ENCODE peak calls at places on chromosomes 3 and 15, in four cellular contexts. One of them, this sample, is unnamed.

GRCh38 chr3:41202834-41203345 is 3.6 kb downstream of the CTNNB1 start:
- DNase-seq in cardiac muscle cell: peak
- DNase-seq in PC-3: peak
- DNase-seq in dorsolateral prefrontal cortex: no peak
- DNase-seq in this sample: no peak

GRCh38 chr15:90413411-90414379 is 25.7 kb downstream of the IQGAP1 start:
- DNase-seq in cardiac muscle cell: no peak
- DNase-seq in dorsolateral prefrontal cortex: no peak
- DNase-seq in PC-3: peak
- DNase-seq in this sample: no peak

GRCh38 chr15:56244811-56245576 is 1.3 kb upstream of the RFX7 start:
- DNase-seq in cardiac muscle cell: no peak
- DNase-seq in dorsolateral prefrontal cortex: peak
- DNase-seq in PC-3: no peak
- DNase-seq in this sample: no peak

GRCh38 chr3:194339836-194340235 is 11.3 kb downstream of the CPN2 start:
- DNase-seq in dorsolateral prefrontal cortex: no peak
- DNase-seq in cardiac muscle cell: no peak
- DNase-seq in PC-3: no peak
- DNase-seq in this sample: no peak

GRCh38 chr15:62020576-62021160 is 39.6 kb downstream of the VPS13C start:
- DNase-seq in cardiac muscle cell: no peak
- DNase-seq in dorsolateral prefrontal cortex: no peak
- DNase-seq in PC-3: peak
- DNase-seq in this sample: no peak

GRCh38 chr3:9172851-9173320 is 76.6 kb downstream of the SRGAP3 start:
- DNase-seq in PC-3: peak
- DNase-seq in dorsolateral prefrontal cortex: peak
- DNase-seq in cardiac muscle cell: no peak
- DNase-seq in this sample: no peak

GRCh38 chr3:33047842-33048834 is 48.8 kb downstream of the GLB1 start:
- DNase-seq in dorsolateral prefrontal cortex: no peak
- DNase-seq in cardiac muscle cell: no peak
- DNase-seq in PC-3: no peak
- DNase-seq in this sample: no peak

GRCh38 chr3:114217266-114217665 is 20.1 kb downstream of the ZNF80 start:
- DNase-seq in dorsolateral prefrontal cortex: no peak
- DNase-seq in PC-3: no peak
- DNase-seq in cardiac muscle cell: no peak
- DNase-seq in this sample: no peak

GRCh38 chr3:178320481-178321352 is 215.5 kb upstream of the KCNMB2 start:
- DNase-seq in PC-3: peak
- DNase-seq in dorsolateral prefrontal cortex: no peak
- DNase-seq in cardiac muscle cell: peak
- DNase-seq in this sample: no peak

GRCh38 chr3:105362021-105362665 is 4.6 kb upstream of the ALCAM start:
- DNase-seq in PC-3: peak
- DNase-seq in cardiac muscle cell: no peak
- DNase-seq in dorsolateral prefrontal cortex: no peak
- DNase-seq in this sample: no peak

GRCh38 chr3:52636673-52637072 is 49.0 kb downstream of the PBRM1 start:
- DNase-seq in cardiac muscle cell: no peak
- DNase-seq in PC-3: no peak
- DNase-seq in dorsolateral prefrontal cortex: no peak
- DNase-seq in this sample: no peak

GRCh38 chr3:6989608-6990291 is 128.8 kb downstream of the GRM7 start:
- DNase-seq in cardiac muscle cell: no peak
- DNase-seq in PC-3: no peak
- DNase-seq in dorsolateral prefrontal cortex: no peak
- DNase-seq in this sample: no peak

GRCh38 chr3:54733079-54733478 is 194.8 kb downstream of the LRTM1 start:
- DNase-seq in PC-3: no peak
- DNase-seq in dorsolateral prefrontal cortex: no peak
- DNase-seq in cardiac muscle cell: no peak
- DNase-seq in this sample: no peak

GRCh38 chr3:127312818-127313217 is 25.0 kb upstream of the PRR20G start:
- DNase-seq in dorsolateral prefrontal cortex: no peak
- DNase-seq in cardiac muscle cell: no peak
- DNase-seq in PC-3: no peak
- DNase-seq in this sample: no peak

GRCh38 chr3:39917060-39917773 is 107.8 kb downstream of the MYRIP start:
- DNase-seq in PC-3: no peak
- DNase-seq in dorsolateral prefrontal cortex: no peak
- DNase-seq in cardiac muscle cell: no peak
- DNase-seq in this sample: no peak

GRCh38 chr15:29429584-29429983 is 160.0 kb upstream of the NSMCE3 start:
- DNase-seq in cardiac muscle cell: no peak
- DNase-seq in PC-3: no peak
- DNase-seq in dorsolateral prefrontal cortex: no peak
- DNase-seq in this sample: no peak

GRCh38 chr3:72441284-72441994 is 406.8 kb downstream of the SHQ1 start:
- DNase-seq in cardiac muscle cell: no peak
- DNase-seq in dorsolateral prefrontal cortex: no peak
- DNase-seq in PC-3: peak
- DNase-seq in this sample: no peak

GRCh38 chr3:172106989-172107388 is 67.6 kb downstream of the FNDC3B start:
- DNase-seq in PC-3: no peak
- DNase-seq in dorsolateral prefrontal cortex: no peak
- DNase-seq in cardiac muscle cell: peak
- DNase-seq in this sample: no peak

GRCh38 chr3:50327943-50328691 is at the start of gene TUSC2:
- DNase-seq in PC-3: peak
- DNase-seq in dorsolateral prefrontal cortex: peak
- DNase-seq in cardiac muscle cell: peak
- DNase-seq in this sample: peak

GRCh38 chr3:107884028-107884427 is 206.8 kb downstream of the CD47 start:
- DNase-seq in dorsolateral prefrontal cortex: no peak
- DNase-seq in PC-3: no peak
- DNase-seq in cardiac muscle cell: no peak
- DNase-seq in this sample: no peak

GRCh38 chr3:107881517-107881916 is 209.3 kb downstream of the CD47 start:
- DNase-seq in dorsolateral prefrontal cortex: no peak
- DNase-seq in cardiac muscle cell: no peak
- DNase-seq in PC-3: no peak
- DNase-seq in this sample: no peak

GRCh38 chr3:107882261-107882660 is 208.6 kb downstream of the CD47 start:
- DNase-seq in cardiac muscle cell: no peak
- DNase-seq in PC-3: no peak
- DNase-seq in dorsolateral prefrontal cortex: no peak
- DNase-seq in this sample: no peak

GRCh38 chr3:107882881-107883280 is 207.9 kb downstream of the CD47 start:
- DNase-seq in cardiac muscle cell: no peak
- DNase-seq in PC-3: no peak
- DNase-seq in dorsolateral prefrontal cortex: no peak
- DNase-seq in this sample: no peak

GRCh38 chr3:107884719-107885460 is 205.9 kb downstream of the CD47 start:
- DNase-seq in cardiac muscle cell: no peak
- DNase-seq in PC-3: peak
- DNase-seq in dorsolateral prefrontal cortex: no peak
- DNase-seq in this sample: no peak
- TF ChIP-seq CTCF in cardiac muscle cell: peak
- TF ChIP-seq CTCF in PC-3: peak
- TF ChIP-seq CTCF in dorsolateral prefrontal cortex: no peak
- TF ChIP-seq CTCF in this sample: no peak

DNA sequence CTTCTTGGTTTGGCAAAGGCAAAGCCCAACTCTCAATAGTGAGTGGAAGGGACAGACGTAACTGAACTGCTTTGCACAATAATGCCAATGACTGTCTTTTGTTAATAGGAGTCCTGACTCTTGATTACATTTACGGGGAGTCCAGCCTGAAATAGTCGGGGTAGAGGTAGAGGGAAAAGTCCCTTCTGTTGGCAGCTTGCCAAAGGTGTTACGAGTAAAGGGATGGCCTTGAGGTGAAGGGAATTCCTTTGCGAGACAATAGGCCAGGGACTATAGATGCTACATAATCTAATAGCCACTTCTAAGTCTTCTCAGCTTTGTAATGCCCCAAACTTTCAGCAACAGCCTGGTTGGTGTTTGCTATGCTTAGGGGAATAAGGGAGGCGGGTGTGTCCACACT is 2.2 kb upstream of the SENP2 start:
- DNase-seq in cardiac muscle cell: no peak
- DNase-seq in dorsolateral prefrontal cortex: no peak
- DNase-seq in PC-3: no peak
- DNase-seq in this sample: no peak
- TF ChIP-seq CTCF in cardiac muscle cell: no peak
- TF ChIP-seq CTCF in dorsolateral prefrontal cortex: no peak
- TF ChIP-seq CTCF in PC-3: no peak
- TF ChIP-seq CTCF in this sample: no peak

DNA sequence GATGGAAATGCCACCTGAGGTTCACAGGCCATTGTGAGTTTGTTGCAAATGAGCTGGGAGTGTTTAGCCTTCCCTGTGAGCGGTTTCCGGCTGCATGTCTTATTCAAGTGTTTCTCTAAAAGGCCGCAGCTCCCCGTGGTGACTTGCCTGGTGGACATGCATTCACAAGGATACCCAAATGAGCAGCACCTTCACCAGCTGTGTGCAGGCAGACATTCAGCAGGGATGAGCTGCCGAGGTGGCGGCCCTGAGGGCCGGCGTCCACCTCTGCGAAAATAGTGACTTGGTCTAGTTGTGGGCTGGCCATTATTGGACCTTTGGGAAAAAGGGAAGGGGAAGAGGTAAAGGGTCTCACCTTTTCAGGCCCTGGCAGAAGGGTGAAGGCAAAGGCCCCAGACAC is 23.4 kb downstream of the SPSB4 start:
- DNase-seq in dorsolateral prefrontal cortex: no peak
- DNase-seq in PC-3: no peak
- DNase-seq in cardiac muscle cell: peak
- DNase-seq in this sample: no peak
- TF ChIP-seq CTCF in dorsolateral prefrontal cortex: no peak
- TF ChIP-seq CTCF in PC-3: no peak
- TF ChIP-seq CTCF in cardiac muscle cell: no peak
- TF ChIP-seq CTCF in this sample: no peak

DNA sequence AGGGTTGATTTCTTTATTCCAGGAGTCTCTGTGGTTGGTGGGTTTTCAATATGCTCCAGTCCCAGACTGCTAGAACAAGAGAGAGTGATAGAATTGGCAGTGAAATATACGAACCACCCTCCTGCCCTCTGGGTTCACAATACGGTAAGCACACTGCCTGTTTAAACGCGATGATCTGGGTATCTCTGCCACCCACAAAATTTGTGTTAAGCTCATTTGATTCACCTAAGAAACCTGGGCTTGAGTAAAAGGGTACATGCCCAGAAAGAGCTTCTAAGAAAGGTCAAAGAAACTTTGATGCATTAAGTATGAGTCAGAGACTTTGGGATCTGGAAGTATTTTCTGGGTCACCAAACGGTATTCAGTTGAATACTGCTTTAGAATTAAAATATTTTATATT is 29.8 kb downstream of the OXNAD1 start:
- DNase-seq in PC-3: no peak
- DNase-seq in dorsolateral prefrontal cortex: no peak
- DNase-seq in cardiac muscle cell: no peak
- DNase-seq in this sample: no peak
- TF ChIP-seq CTCF in PC-3: no peak
- TF ChIP-seq CTCF in dorsolateral prefrontal cortex: no peak
- TF ChIP-seq CTCF in cardiac muscle cell: no peak
- TF ChIP-seq CTCF in this sample: no peak

GRCh38 chr3:45442679-45443214 is 54.4 kb downstream of the LARS2 start:
- DNase-seq in PC-3: no peak
- DNase-seq in dorsolateral prefrontal cortex: no peak
- DNase-seq in cardiac muscle cell: no peak
- DNase-seq in this sample: no peak
- TF ChIP-seq CTCF in PC-3: no peak
- TF ChIP-seq CTCF in dorsolateral prefrontal cortex: no peak
- TF ChIP-seq CTCF in cardiac muscle cell: no peak
- TF ChIP-seq CTCF in this sample: no peak

DNA sequence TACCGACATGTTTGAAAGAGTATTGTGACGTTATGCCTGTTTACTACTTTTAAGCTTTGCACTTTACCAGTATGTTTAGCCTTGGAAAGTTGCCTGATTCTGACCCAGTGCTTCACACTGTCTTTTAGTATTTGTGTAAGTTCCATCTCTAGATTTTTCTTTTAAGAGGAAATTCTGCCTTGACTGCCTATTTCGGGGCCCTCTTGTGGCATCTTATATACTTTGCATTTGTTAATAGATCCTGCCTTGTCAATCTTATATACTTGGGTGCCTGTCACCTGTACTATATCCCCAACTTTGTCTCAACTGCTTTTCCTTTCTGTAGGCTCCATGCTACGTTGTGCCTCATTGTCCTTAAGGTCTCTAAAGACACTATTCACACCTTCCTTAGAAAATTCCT is 244.6 kb downstream of the STXBP5L start:
- DNase-seq in dorsolateral prefrontal cortex: no peak
- DNase-seq in cardiac muscle cell: no peak
- DNase-seq in PC-3: peak
- DNase-seq in this sample: no peak
- TF ChIP-seq CTCF in dorsolateral prefrontal cortex: no peak
- TF ChIP-seq CTCF in cardiac muscle cell: peak
- TF ChIP-seq CTCF in PC-3: peak
- TF ChIP-seq CTCF in this sample: no peak

DNA sequence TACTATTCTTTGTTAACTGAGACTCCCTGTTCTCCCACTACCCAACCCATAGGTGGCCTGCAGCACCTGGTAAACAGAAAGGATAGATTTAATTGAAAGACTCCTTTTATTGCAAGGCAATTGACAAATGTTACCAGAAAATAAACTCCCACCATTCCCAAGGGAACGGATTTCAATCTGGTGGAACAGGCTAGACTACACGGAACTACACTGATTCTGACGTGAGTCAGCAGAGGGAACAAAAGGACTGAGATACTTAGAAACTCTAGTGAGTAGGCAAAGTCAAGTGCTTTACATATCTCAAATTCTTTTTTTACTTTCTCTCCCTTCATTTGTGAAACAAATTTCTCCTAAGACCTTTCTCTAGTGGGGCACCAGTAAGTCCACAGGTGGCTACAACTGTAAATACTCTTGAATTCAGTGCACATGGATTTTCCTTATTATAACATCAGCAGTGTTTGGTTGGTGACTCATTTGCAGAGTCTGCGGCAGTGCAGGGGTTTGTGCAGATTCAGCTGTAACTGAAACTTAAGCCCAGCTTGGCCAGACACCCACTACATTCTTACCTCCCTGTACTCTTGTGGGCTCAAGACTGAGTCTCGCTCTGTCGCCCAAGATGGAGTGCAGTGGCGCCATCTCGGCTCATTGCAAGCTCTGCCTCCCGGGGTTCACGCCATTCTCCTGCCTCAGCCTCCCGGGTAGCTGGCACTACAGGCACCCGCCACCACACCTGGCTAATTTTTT is 34.3 kb upstream of the PLSCR2 start:
- DNase-seq in PC-3: peak
- DNase-seq in cardiac muscle cell: no peak
- DNase-seq in dorsolateral prefrontal cortex: no peak
- DNase-seq in this sample: no peak
- TF ChIP-seq CTCF in PC-3: peak
- TF ChIP-seq CTCF in cardiac muscle cell: no peak
- TF ChIP-seq CTCF in dorsolateral prefrontal cortex: no peak
- TF ChIP-seq CTCF in this sample: no peak

GRCh38 chr3:129224984-129225393 is 24.4 kb upstream of the COPG1 start:
- DNase-seq in dorsolateral prefrontal cortex: peak
- DNase-seq in cardiac muscle cell: no peak
- DNase-seq in PC-3: peak
- DNase-seq in this sample: peak
- TF ChIP-seq CTCF in dorsolateral prefrontal cortex: no peak
- TF ChIP-seq CTCF in cardiac muscle cell: no peak
- TF ChIP-seq CTCF in PC-3: no peak
- TF ChIP-seq CTCF in this sample: no peak